ENCODE peak calls at places on chromosome 21, in seven cellular contexts. S is prostate gland, W is endothelial cell of umbilical vein, Z is adrenal gland, H is K562, U is mammary epithelial cell, C is IMR-90. J is an unnamed sample. For H3K27me3 and H3K4me1, the result is how much of the 10 kb centered on the place peaks cover.

GRCh38 chr21:35377505-35378090 is 328.5 kb upstream of the RUNX1 start:
- DNase-seq in S (no peak), Z (no peak), H (no peak), W (peak), C (no peak), U (peak), J (no peak)

GRCh38 chr21:19340303-19340702 is 936.7 kb upstream of the TMPRSS15 start:
- DNase-seq in S (no peak), W (no peak), U (no peak), Z (no peak), C (no peak), H (no peak), J (no peak)

GRCh38 chr21:16279658-16280581 is 550.1 kb downstream of the USP25 start:
- DNase-seq in C (peak), H (no peak), U (no peak), S (peak), W (peak), Z (peak), J (peak)

GRCh38 chr21:35254006-35254751 is 205.1 kb upstream of the RUNX1 start:
- DNase-seq in Z (no peak), U (peak), C (peak), H (no peak), S (peak), W (no peak), J (no peak)

GRCh38 chr21:46455575-46456385 is 2.9 kb upstream of the DIP2A start:
- DNase-seq in W (peak), U (peak), Z (peak), H (peak), C (peak), S (no peak), J (peak)

GRCh38 chr21:34933609-34934345 is 115.3 kb downstream of the RUNX1 start:
- DNase-seq in H (no peak), W (no peak), U (no peak), S (no peak), Z (no peak), C (no peak), J (peak)

GRCh38 chr21:25871566-25871965 is 136.8 kb downstream of the GABPA start:
- DNase-seq in W (no peak), Z (no peak), C (no peak), U (no peak), H (peak), S (no peak), J (peak)

GRCh38 chr21:25350056-25350455 is 257.2 kb downstream of the MRPL39 start:
- DNase-seq in S (no peak), C (peak), U (no peak), H (peak), W (peak), Z (no peak), J (peak)

GRCh38 chr21:17903029-17903806 is 84.1 kb upstream of the C21orf91 start:
- DNase-seq in W (peak), S (no peak), U (no peak), C (peak), H (no peak), Z (no peak), J (no peak)

GRCh38 chr21:17848228-17848627 is 29.1 kb upstream of the C21orf91 start:
- DNase-seq in H (no peak), Z (no peak), C (peak), U (peak), S (no peak), W (no peak), J (peak)

GRCh38 chr21:46500224-46500861 is 41.7 kb downstream of the DIP2A start:
- DNase-seq in H (peak), Z (no peak), U (peak), W (peak), C (peak), S (no peak), J (no peak)

GRCh38 chr21:26528882-26529281 is 44.2 kb downstream of the CYYR1 start:
- DNase-seq in Z (no peak), U (peak), W (no peak), H (no peak), C (no peak), S (no peak), J (no peak)

GRCh38 chr21:31707499-31707898 is 24.4 kb downstream of the SCAF4 start:
- DNase-seq in S (no peak), U (no peak), C (no peak), H (no peak), Z (no peak), W (no peak), J (no peak)

GRCh38 chr21:31337086-31337485 is 7.0 kb downstream of the TIAM1 start:
- DNase-seq in W (no peak), U (no peak), H (no peak), C (no peak), Z (no peak), S (no peak), J (no peak)

GRCh38 chr21:25292396-25292795 is 314.9 kb downstream of the MRPL39 start:
- DNase-seq in H (no peak), S (no peak), W (no peak), C (no peak), U (no peak), Z (no peak), J (no peak)

GRCh38 chr21:26013964-26014363 is 156.6 kb downstream of the APP start:
- DNase-seq in H (no peak), Z (no peak), U (no peak), W (no peak), S (no peak), C (no peak), J (no peak)

GRCh38 chr21:30345014-30345413 is 3.4 kb downstream of the KRTAP23-1 start:
- DNase-seq in Z (no peak), C (no peak), W (no peak), S (no peak), H (no peak), U (no peak), J (no peak)

GRCh38 chr21:39911286-39911685 is 44.0 kb downstream of the PCP4 start:
- DNase-seq in H (no peak), U (no peak), S (no peak), W (no peak), C (no peak), Z (no peak), J (peak)

GRCh38 chr21:23660560-23660959 is 1946.7 kb downstream of the MRPL39 start:
- DNase-seq in Z (no peak), S (no peak), W (no peak), U (no peak), H (no peak), C (no peak), J (no peak)

GRCh38 chr21:26961704-26962103 is 5.2 kb downstream of the ADAMTS5 start:
- DNase-seq in Z (no peak), W (no peak), U (no peak), H (peak), C (no peak), S (no peak), J (peak)

GRCh38 chr21:27269646-27270045 is 302.8 kb upstream of the ADAMTS5 start:
- DNase-seq in S (no peak), W (peak), Z (no peak), C (peak), U (peak), H (no peak), J (no peak)

GRCh38 chr21:27221084-27221483 is 254.2 kb upstream of the ADAMTS5 start:
- DNase-seq in H (no peak), U (no peak), C (no peak), S (no peak), W (no peak), Z (no peak), J (no peak)

DNA sequence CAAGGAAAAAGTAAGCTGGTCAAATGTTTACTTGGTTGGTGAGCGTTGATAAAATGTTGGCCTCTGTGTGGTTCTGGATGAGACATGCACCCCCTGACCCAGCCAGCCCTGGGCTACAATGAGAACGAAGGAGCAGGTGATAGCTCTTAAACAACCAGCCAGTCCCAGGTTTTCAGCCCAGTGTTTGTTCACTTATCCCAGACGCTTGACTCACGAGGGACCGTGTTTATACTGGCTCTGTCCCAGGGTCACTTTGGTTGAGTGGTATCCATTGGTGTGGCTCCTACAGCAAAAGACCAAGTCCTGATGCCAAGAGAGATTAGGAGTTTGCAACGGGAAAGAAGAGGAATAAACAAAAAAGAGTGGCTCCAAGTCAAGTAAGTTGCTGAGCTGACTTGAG is 86.9 kb downstream of the KCNJ15 start:
- DNase-seq in Z (peak), W (peak), S (peak), H (no peak), U (peak), C (peak), J (no peak)
- H3K27ac ChIP-seq in Z (no peak), W (peak), S (no peak), H (no peak), U (no peak), C (no peak), J (no peak)

GRCh38 chr21:41304068-41304720 is 12.4 kb upstream of the FAM3B start:
- DNase-seq in S (no peak), Z (no peak), H (no peak), W (no peak), C (no peak), U (no peak), J (no peak)

GRCh38 chr21:41302976-41303375 is 13.6 kb upstream of the FAM3B start:
- DNase-seq in Z (no peak), U (no peak), W (no peak), C (no peak), H (peak), S (no peak), J (no peak)

GRCh38 chr21:41307219-41307618 is 9.4 kb upstream of the FAM3B start:
- DNase-seq in S (no peak), U (no peak), Z (no peak), C (no peak), W (no peak), H (no peak), J (no peak)
- H3K27me3 ChIP-seq in S (under half), U (under half), Z (under half), C (under half), W (under half), H (under half), J (under half)

GRCh38 chr21:44695176-44695575 is 1.8 kb upstream of the KRTAP10-12 start:
- DNase-seq in Z (no peak), W (no peak), S (peak), U (no peak), C (no peak), H (peak), J (no peak)
- H3K4me1 ChIP-seq in Z (under half), W (under half), S (under half), U (under half), C (under half), H (under half), J (under half)

GRCh38 chr21:33350676-33351075 is 25.9 kb downstream of the IFNAR1 start:
- DNase-seq in H (no peak), C (no peak), Z (no peak), S (no peak), U (no peak), W (no peak), J (no peak)
- H3K27ac ChIP-seq in H (no peak), C (no peak), Z (no peak), S (no peak), U (no peak), W (no peak), J (no peak)

GRCh38 chr21:42003051-42003461 is 7.1 kb downstream of the ZBTB21 start:
- DNase-seq in H (no peak), C (peak), S (no peak), U (peak), Z (no peak), W (no peak), J (no peak)

GRCh38 chr21:41997657-41998056 is 12.5 kb downstream of the ZBTB21 start:
- DNase-seq in W (no peak), S (no peak), C (no peak), Z (no peak), U (no peak), H (no peak), J (no peak)

GRCh38 chr21:42002421-42002958 is 7.7 kb downstream of the ZBTB21 start:
- DNase-seq in U (peak), Z (peak), S (no peak), H (no peak), C (peak), W (no peak), J (no peak)

GRCh38 chr21:42001781-42002180 is 8.4 kb downstream of the ZBTB21 start:
- DNase-seq in Z (no peak), W (no peak), C (no peak), H (no peak), U (no peak), S (no peak), J (no peak)

GRCh38 chr21:42000908-42001307 is 9.3 kb downstream of the ZBTB21 start:
- DNase-seq in W (no peak), Z (no peak), U (no peak), H (no peak), S (no peak), C (no peak), J (no peak)
- H3K27me3 ChIP-seq in W (under half), Z (under half), U (under half), H (under half), S (under half), C (under half), J (under half)

GRCh38 chr21:45359451-45360217 is 45.3 kb upstream of the COL18A1 start:
- DNase-seq in W (no peak), H (peak), S (no peak), U (no peak), C (no peak), Z (no peak), J (no peak)
- H3K4me1 ChIP-seq in W (under half), H (half or more), S (under half), U (under half), C (under half), Z (under half), J (under half)

GRCh38 chr21:15121655-15122120 is 56.9 kb upstream of the NRIP1 start:
- DNase-seq in Z (peak), U (peak), W (peak), C (peak), H (no peak), S (no peak), J (peak)

GRCh38 chr21:15121097-15121654 is 56.4 kb upstream of the NRIP1 start:
- DNase-seq in C (no peak), W (no peak), S (no peak), H (no peak), Z (no peak), U (no peak), J (no peak)

GRCh38 chr21:15124731-15125130 is 59.9 kb upstream of the NRIP1 start:
- DNase-seq in H (no peak), Z (no peak), S (no peak), U (no peak), C (no peak), W (no peak), J (no peak)

GRCh38 chr21:15126948-15127347 is 62.1 kb upstream of the NRIP1 start:
- DNase-seq in H (no peak), W (no peak), S (no peak), U (no peak), Z (no peak), C (no peak), J (no peak)

DNA sequence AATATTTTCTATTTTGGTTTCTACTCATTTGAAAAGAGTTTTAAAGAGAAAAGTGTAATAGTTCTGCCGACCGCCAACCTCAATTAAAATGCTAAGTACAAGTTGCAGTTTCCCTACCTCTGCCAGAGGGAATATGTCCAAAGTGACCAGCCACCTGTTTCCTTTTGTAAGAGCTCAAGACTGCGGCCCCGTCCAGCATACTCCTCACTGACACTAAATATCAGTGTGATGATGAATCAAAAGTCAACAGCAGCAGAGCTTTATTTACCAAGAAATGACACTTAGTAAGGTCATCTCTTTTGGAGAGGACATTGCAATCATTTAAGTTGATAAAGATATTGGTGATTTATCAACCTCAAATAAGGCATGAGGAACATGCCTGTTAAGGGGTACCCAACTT is 57.4 kb upstream of the NRIP1 start:
- DNase-seq in C (no peak), H (no peak), S (no peak), U (no peak), W (no peak), Z (no peak), J (peak)
- H3K27ac ChIP-seq in C (no peak), H (no peak), S (no peak), U (no peak), W (no peak), Z (peak), J (no peak)

GRCh38 chr21:38664315-38664714 is 141.4 kb upstream of the ETS2 start:
- DNase-seq in H (no peak), C (no peak), S (no peak), W (no peak), U (no peak), Z (no peak), J (no peak)
- H3K27me3 ChIP-seq in H (under half), C (half or more), S (under half), W (half or more), U (under half), Z (under half), J (under half)

GRCh38 chr21:28509031-28509430 is 483.6 kb downstream of the LTN1 start:
- DNase-seq in U (no peak), Z (no peak), W (no peak), C (no peak), S (no peak), H (no peak), J (peak)

GRCh38 chr21:28516996-28517592 is 475.6 kb downstream of the LTN1 start:
- DNase-seq in U (peak), Z (peak), W (peak), S (peak), H (no peak), C (no peak), J (peak)

GRCh38 chr21:28516011-28516410 is 476.7 kb downstream of the LTN1 start:
- DNase-seq in W (no peak), S (no peak), Z (no peak), C (no peak), H (no peak), U (no peak), J (no peak)

GRCh38 chr21:28518620-28519019 is 474.1 kb downstream of the LTN1 start:
- DNase-seq in W (peak), U (no peak), Z (no peak), C (peak), H (no peak), S (no peak), J (no peak)

GRCh38 chr21:28513450-28513849 is 479.2 kb downstream of the LTN1 start:
- DNase-seq in Z (no peak), W (no peak), C (peak), S (no peak), H (no peak), U (no peak), J (no peak)
- H3K4me1 ChIP-seq in Z (under half), W (under half), C (under half), S (under half), H (under half), U (under half), J (under half)

GRCh38 chr21:36436829-36437744 is 42.8 kb downstream of the CLDN14 start:
- DNase-seq in S (no peak), U (no peak), Z (no peak), W (no peak), C (no peak), H (no peak), J (no peak)
- H3K27ac ChIP-seq in S (no peak), U (no peak), Z (peak), W (peak), C (no peak), H (no peak), J (no peak)